ENCODE peak calls at places on chromosomes 4 and X, in ten cellular contexts. X is posterior cingulate gyrus; Y is CD8-positive, alpha-beta T cell; E is OCI-LY7; S is skeletal muscle cell; H is LoVo; A is activated T-cell treated with anti-CD3 and anti-CD28 coated beads, Interleukin-2, amount 50 U/mL, for 72 hours; J is RKO; U is tibial nerve; B is epithelial cell of proximal tubule. I is an unnamed sample.

GRCh38 chr4:54238389-54238788 is 9.3 kb downstream of the PDGFRA start:
- DNase-seq in U (no peak), E (no peak), J (no peak), Y (no peak), X (no peak), S (no peak), A (no peak), B (no peak), H (no peak), I (no peak)

GRCh38 chrX:103073442-103073841 is 9.5 kb upstream of the BEX1 start:
- DNase-seq in H (no peak), U (no peak), E (no peak), X (no peak), S (no peak), Y (no peak), B (no peak), J (no peak), A (no peak), I (no peak)

GRCh38 chrX:110108381-110108796 is 105.5 kb downstream of the TMEM164 start:
- DNase-seq in U (peak; percentile 9), E (no peak), Y (no peak), S (peak; percentile 34), H (no peak), X (no peak), J (no peak), B (no peak), A (no peak), I (no peak)

GRCh38 chr4:186808635-186809018 is 85.0 kb upstream of the FAT1 start:
- DNase-seq in A (no peak), S (peak; percentile 74), H (peak; percentile 49), B (no peak), U (no peak), J (peak; percentile 48), Y (no peak), X (no peak), E (no peak), I (no peak)

GRCh38 chr4:105350859-105351494 is 122.9 kb downstream of the PPA2 start:
- DNase-seq in H (no peak), X (no peak), B (peak; percentile 2), Y (no peak), A (no peak), S (peak; percentile 72), J (no peak), U (no peak), E (no peak), I (no peak)

GRCh38 chr4:41360911-41361830 is 104.4 kb downstream of the UCHL1 start:
- DNase-seq in H (peak; percentile 41), A (no peak), Y (no peak), E (no peak), U (no peak), S (no peak), X (peak; percentile 49), J (peak; percentile 61), B (no peak), I (peak; percentile 79)

GRCh38 chr4:152719856-152720556 is 40.2 kb upstream of the TMEM154 start:
- DNase-seq in Y (no peak), U (no peak), E (no peak), A (no peak), H (no peak), J (no peak), B (no peak), X (no peak), S (no peak), I (no peak)

GRCh38 chrX:45368705-45369104 is 168.0 kb upstream of the DIPK2B start:
- DNase-seq in B (no peak), X (no peak), U (no peak), J (no peak), S (no peak), H (no peak), A (no peak), E (no peak), Y (no peak), I (no peak)

GRCh38 chr4:8379771-8380170 is 60.8 kb downstream of the ACOX3 start:
- DNase-seq in S (no peak), Y (no peak), U (no peak), A (no peak), H (no peak), E (no peak), X (no peak), J (no peak), B (no peak), I (no peak)

GRCh38 chrX:41559662-41560061 is 112.5 kb downstream of the NYX start:
- DNase-seq in X (no peak), Y (no peak), U (peak; percentile 4), A (peak; percentile 29), J (no peak), B (peak; percentile 53), S (peak; percentile 89), E (no peak), H (no peak), I (no peak)

GRCh38 chrX:108148524-108148923 is 56.9 kb downstream of the ATG4A start:
- DNase-seq in A (peak; percentile 21), Y (no peak), H (no peak), X (no peak), S (no peak), U (no peak), B (no peak), E (no peak), J (no peak), I (no peak)

GRCh38 chrX:9369802-9370291 is 95.0 kb upstream of the TBL1X start:
- DNase-seq in J (no peak), X (no peak), H (no peak), E (no peak), U (no peak), S (no peak), B (no peak), A (peak; percentile 31), Y (no peak), I (no peak)

GRCh38 chr4:136900706-136901105 is 631.6 kb downstream of the PCDH18 start:
- DNase-seq in X (no peak), A (no peak), B (no peak), H (no peak), S (no peak), U (no peak), E (no peak), J (no peak), Y (no peak), I (no peak)

GRCh38 chrX:102746134-102746584 is 25.6 kb downstream of the GPRASP3 start:
- DNase-seq in S (no peak), E (no peak), X (no peak), J (no peak), A (peak; percentile 15), Y (no peak), B (no peak), U (no peak), H (no peak), I (no peak)

GRCh38 chrX:80550722-80551121 is 130.5 kb downstream of the TENT5D start:
- DNase-seq in J (peak; percentile 30), X (no peak), H (no peak), S (no peak), U (no peak), E (peak; percentile 0), A (no peak), B (no peak), Y (no peak), I (no peak)

GRCh38 chrX:20530319-20530979 is 263.7 kb upstream of the RPS6KA3 start:
- DNase-seq in J (peak; percentile 49), Y (peak; percentile 21), B (no peak), S (no peak), A (peak; percentile 43), H (peak; percentile 14), X (peak; percentile 61), E (peak; percentile 41), U (peak; percentile 81), I (peak; percentile 10)